ENCODE peak calls at places on chromosomes 11 and 22, in six cellular contexts. One of them, this sample, is unnamed. For H3K27me3, the result is how much of the 10 kb centered on the place peaks cover.

GRCh38 chr11:44978961-44979331 is 28.3 kb upstream of the TP53I11 start:
- DNase-seq in psoas muscle: no peak
- DNase-seq in stomach: peak
- DNase-seq in esophagus squamous epithelium: no peak
- DNase-seq in effector memory CD4-positive, alpha-beta T cell: no peak
- DNase-seq in neuronal stem cell: no peak
- DNase-seq in this sample: no peak

GRCh38 chr11:12482839-12483238 is 105.5 kb downstream of the PARVA start:
- DNase-seq in psoas muscle: no peak
- DNase-seq in stomach: no peak
- DNase-seq in esophagus squamous epithelium: no peak
- DNase-seq in effector memory CD4-positive, alpha-beta T cell: no peak
- DNase-seq in neuronal stem cell: no peak
- DNase-seq in this sample: no peak

GRCh38 chr11:60165538-60165937 is 17.3 kb downstream of the MS4A6A start:
- DNase-seq in psoas muscle: no peak
- DNase-seq in stomach: no peak
- DNase-seq in esophagus squamous epithelium: no peak
- DNase-seq in effector memory CD4-positive, alpha-beta T cell: no peak
- DNase-seq in neuronal stem cell: no peak
- DNase-seq in this sample: no peak

GRCh38 chr22:26395926-26396325 is 33.1 kb upstream of the ASPHD2 start:
- DNase-seq in psoas muscle: no peak
- DNase-seq in stomach: no peak
- DNase-seq in esophagus squamous epithelium: no peak
- DNase-seq in effector memory CD4-positive, alpha-beta T cell: no peak
- DNase-seq in neuronal stem cell: no peak
- DNase-seq in this sample: no peak

GRCh38 chr11:113397821-113398220 is 10.2 kb downstream of the ANKK1 start:
- DNase-seq in psoas muscle: no peak
- DNase-seq in stomach: no peak
- DNase-seq in esophagus squamous epithelium: no peak
- DNase-seq in effector memory CD4-positive, alpha-beta T cell: no peak
- DNase-seq in neuronal stem cell: no peak
- DNase-seq in this sample: no peak

GRCh38 chr11:46342237-46342636 is 5.0 kb upstream of the DGKZ start:
- DNase-seq in psoas muscle: no peak
- DNase-seq in stomach: no peak
- DNase-seq in esophagus squamous epithelium: no peak
- DNase-seq in effector memory CD4-positive, alpha-beta T cell: no peak
- DNase-seq in neuronal stem cell: no peak
- DNase-seq in this sample: no peak

GRCh38 chr11:73106347-73106746 is 35.8 kb downstream of the FCHSD2 start:
- DNase-seq in psoas muscle: no peak
- DNase-seq in stomach: no peak
- DNase-seq in esophagus squamous epithelium: no peak
- DNase-seq in effector memory CD4-positive, alpha-beta T cell: no peak
- DNase-seq in neuronal stem cell: no peak
- DNase-seq in this sample: no peak

GRCh38 chr11:12841946-12842630 is 167.0 kb upstream of the RASSF10 start:
- DNase-seq in psoas muscle: no peak
- DNase-seq in stomach: no peak
- DNase-seq in esophagus squamous epithelium: no peak
- DNase-seq in effector memory CD4-positive, alpha-beta T cell: no peak
- DNase-seq in neuronal stem cell: no peak
- DNase-seq in this sample: no peak

GRCh38 chr11:96259053-96259837 is 83.8 kb downstream of the MAML2 start:
- DNase-seq in psoas muscle: no peak
- DNase-seq in stomach: no peak
- DNase-seq in esophagus squamous epithelium: no peak
- DNase-seq in effector memory CD4-positive, alpha-beta T cell: no peak
- DNase-seq in neuronal stem cell: no peak
- DNase-seq in this sample: no peak

GRCh38 chr11:93209476-93209875 is 11.7 kb upstream of the SLC36A4 start:
- DNase-seq in psoas muscle: no peak
- DNase-seq in stomach: no peak
- DNase-seq in esophagus squamous epithelium: no peak
- DNase-seq in effector memory CD4-positive, alpha-beta T cell: no peak
- DNase-seq in neuronal stem cell: no peak
- DNase-seq in this sample: no peak

GRCh38 chr11:8871283-8871775 is 39.7 kb upstream of the AKIP1 start:
- DNase-seq in psoas muscle: peak
- DNase-seq in stomach: peak
- DNase-seq in esophagus squamous epithelium: peak
- DNase-seq in effector memory CD4-positive, alpha-beta T cell: no peak
- DNase-seq in neuronal stem cell: peak
- DNase-seq in this sample: peak

GRCh38 chr11:87443707-87444106 is 406.0 kb downstream of the TMEM135 start:
- DNase-seq in psoas muscle: no peak
- DNase-seq in stomach: no peak
- DNase-seq in esophagus squamous epithelium: no peak
- DNase-seq in effector memory CD4-positive, alpha-beta T cell: no peak
- DNase-seq in neuronal stem cell: no peak
- DNase-seq in this sample: no peak

GRCh38 chr11:120184946-120185677 is 25.7 kb upstream of the OAF start:
- DNase-seq in psoas muscle: peak
- DNase-seq in stomach: peak
- DNase-seq in esophagus squamous epithelium: no peak
- DNase-seq in effector memory CD4-positive, alpha-beta T cell: no peak
- DNase-seq in neuronal stem cell: no peak
- DNase-seq in this sample: no peak
- H3K27me3 ChIP-seq in psoas muscle: under half
- H3K27me3 ChIP-seq in stomach: under half
- H3K27me3 ChIP-seq in esophagus squamous epithelium: under half
- H3K27me3 ChIP-seq in effector memory CD4-positive, alpha-beta T cell: under half
- H3K27me3 ChIP-seq in neuronal stem cell: under half
- H3K27me3 ChIP-seq in this sample: under half

DNA sequence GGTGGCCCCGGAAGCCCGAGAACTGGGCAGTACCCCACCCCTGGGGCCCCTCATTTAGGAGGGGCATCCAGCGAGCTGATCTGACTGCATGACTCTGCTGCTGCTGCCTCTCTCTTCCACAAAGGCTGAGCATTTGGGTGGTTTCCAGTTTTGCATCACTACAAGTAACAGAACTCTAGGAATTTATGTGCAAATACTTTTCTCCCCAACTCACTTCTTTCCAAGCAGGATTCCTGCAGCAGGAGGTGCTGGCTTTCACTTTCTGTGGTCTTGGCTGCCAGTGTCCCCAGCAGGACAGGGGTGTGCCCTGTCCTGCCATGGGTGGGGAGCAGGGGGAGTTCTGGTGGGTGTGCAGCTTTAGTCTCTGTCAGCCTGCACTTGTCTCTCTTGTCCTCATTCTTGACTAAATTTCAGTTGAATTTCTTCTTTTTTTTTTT is 21.2 kb downstream of the UPB1 start:
- DNase-seq in psoas muscle: peak
- DNase-seq in stomach: no peak
- DNase-seq in esophagus squamous epithelium: no peak
- DNase-seq in effector memory CD4-positive, alpha-beta T cell: no peak
- DNase-seq in neuronal stem cell: no peak
- DNase-seq in this sample: no peak
- H3K27me3 ChIP-seq in psoas muscle: under half
- H3K27me3 ChIP-seq in stomach: under half
- H3K27me3 ChIP-seq in esophagus squamous epithelium: under half
- H3K27me3 ChIP-seq in effector memory CD4-positive, alpha-beta T cell: under half
- H3K27me3 ChIP-seq in neuronal stem cell: under half
- H3K27me3 ChIP-seq in this sample: under half

GRCh38 chr11:130426223-130427048 is 2.0 kb downstream of the ADAMTS8 start:
- DNase-seq in psoas muscle: no peak
- DNase-seq in stomach: no peak
- DNase-seq in esophagus squamous epithelium: no peak
- DNase-seq in effector memory CD4-positive, alpha-beta T cell: no peak
- DNase-seq in neuronal stem cell: no peak
- DNase-seq in this sample: no peak
- H3K27me3 ChIP-seq in psoas muscle: under half
- H3K27me3 ChIP-seq in stomach: half or more
- H3K27me3 ChIP-seq in esophagus squamous epithelium: under half
- H3K27me3 ChIP-seq in effector memory CD4-positive, alpha-beta T cell: under half
- H3K27me3 ChIP-seq in neuronal stem cell: under half
- H3K27me3 ChIP-seq in this sample: under half

GRCh38 chr22:22433770-22434169 is 74.8 kb downstream of the ZNF280B start:
- DNase-seq in psoas muscle: no peak
- DNase-seq in stomach: no peak
- DNase-seq in esophagus squamous epithelium: no peak
- DNase-seq in effector memory CD4-positive, alpha-beta T cell: no peak
- DNase-seq in neuronal stem cell: no peak
- DNase-seq in this sample: no peak
- H3K27me3 ChIP-seq in psoas muscle: under half
- H3K27me3 ChIP-seq in stomach: under half
- H3K27me3 ChIP-seq in esophagus squamous epithelium: under half
- H3K27me3 ChIP-seq in effector memory CD4-positive, alpha-beta T cell: under half
- H3K27me3 ChIP-seq in neuronal stem cell: under half
- H3K27me3 ChIP-seq in this sample: under half

GRCh38 chr11:128690746-128691091 is 3.2 kb upstream of the FLI1 start:
- DNase-seq in psoas muscle: no peak
- DNase-seq in stomach: no peak
- DNase-seq in esophagus squamous epithelium: no peak
- DNase-seq in effector memory CD4-positive, alpha-beta T cell: no peak
- DNase-seq in neuronal stem cell: no peak
- DNase-seq in this sample: no peak
- H3K27me3 ChIP-seq in psoas muscle: under half
- H3K27me3 ChIP-seq in stomach: half or more
- H3K27me3 ChIP-seq in esophagus squamous epithelium: under half
- H3K27me3 ChIP-seq in effector memory CD4-positive, alpha-beta T cell: under half
- H3K27me3 ChIP-seq in neuronal stem cell: half or more
- H3K27me3 ChIP-seq in this sample: under half

DNA sequence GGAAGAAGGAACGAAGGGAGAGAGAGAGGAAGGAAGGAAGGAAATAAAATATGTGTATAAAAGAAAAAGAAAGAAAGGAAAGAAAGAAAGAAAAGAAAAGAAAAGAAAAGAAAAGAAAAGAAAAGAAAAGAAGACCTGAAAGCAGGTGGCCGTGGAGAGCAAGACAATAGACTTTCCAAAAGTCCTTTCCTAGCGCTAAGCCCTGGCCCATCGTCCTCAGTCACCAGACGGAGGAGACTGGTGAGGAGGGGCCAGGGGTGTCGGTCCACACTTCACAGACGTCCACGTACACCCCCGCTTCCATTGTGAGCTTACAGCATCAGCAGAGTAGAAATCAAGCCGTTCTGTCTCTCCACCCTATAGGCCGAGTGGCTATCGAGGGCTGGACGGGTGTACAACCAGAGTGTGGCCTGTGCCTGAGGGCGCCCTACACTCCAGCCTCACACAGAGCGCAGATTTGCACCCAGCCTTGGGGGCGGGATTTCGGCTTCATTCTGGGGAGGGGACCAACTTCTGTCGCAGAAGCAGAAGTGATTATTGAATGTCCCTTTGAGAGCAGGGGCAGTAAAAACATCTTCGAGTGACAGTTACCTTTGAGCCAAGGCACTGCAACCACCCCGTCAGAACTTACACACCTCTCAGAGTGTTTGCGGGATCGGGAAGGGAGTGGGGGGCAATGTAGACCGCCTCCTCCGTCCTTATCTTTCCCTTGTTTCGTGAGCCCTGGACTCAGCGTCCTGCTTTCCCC is 2.0 kb upstream of the BSX start:
- DNase-seq in psoas muscle: no peak
- DNase-seq in stomach: no peak
- DNase-seq in esophagus squamous epithelium: no peak
- DNase-seq in effector memory CD4-positive, alpha-beta T cell: no peak
- DNase-seq in neuronal stem cell: no peak
- DNase-seq in this sample: no peak
- H3K27me3 ChIP-seq in psoas muscle: under half
- H3K27me3 ChIP-seq in stomach: half or more
- H3K27me3 ChIP-seq in esophagus squamous epithelium: under half
- H3K27me3 ChIP-seq in effector memory CD4-positive, alpha-beta T cell: half or more
- H3K27me3 ChIP-seq in neuronal stem cell: under half
- H3K27me3 ChIP-seq in this sample: under half

DNA sequence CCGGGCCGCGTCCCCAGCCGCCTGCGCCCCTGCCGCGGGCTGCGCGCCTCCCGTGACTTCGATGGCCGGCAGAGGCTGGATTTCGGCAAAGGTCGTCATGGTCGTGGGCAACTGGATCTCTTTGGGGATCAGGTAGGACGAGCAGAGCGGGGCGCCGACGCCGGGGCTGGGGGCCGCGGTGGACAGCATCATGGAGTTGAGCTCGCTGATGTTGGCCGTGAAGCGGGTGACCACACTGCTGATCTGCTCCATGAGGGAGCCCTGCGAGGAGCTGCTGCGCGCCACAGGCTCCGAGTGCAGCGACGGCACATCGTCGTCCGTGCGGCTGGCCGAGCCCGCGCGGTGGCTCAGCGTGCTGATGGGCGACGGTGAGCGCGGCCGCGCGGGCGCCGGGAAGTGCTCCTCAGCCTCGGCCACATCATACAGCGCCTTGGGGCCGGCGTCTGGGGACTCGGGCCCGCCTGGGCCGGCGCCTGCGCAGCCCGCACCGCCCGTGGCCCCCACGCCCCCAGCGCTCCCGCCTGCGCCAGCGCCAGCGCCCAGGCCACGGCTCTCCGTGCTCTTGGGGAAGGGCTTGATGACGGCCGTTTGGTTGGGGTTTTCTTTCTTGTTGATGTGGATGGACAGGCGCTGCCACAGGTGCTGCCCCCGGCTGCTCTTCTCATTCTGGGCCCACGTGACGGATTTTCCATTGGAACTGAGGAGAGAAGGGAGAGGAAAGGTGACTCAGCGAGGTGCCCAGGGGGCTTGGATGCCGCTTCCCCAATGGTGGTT is 171.5 kb upstream of the CTSC start:
- DNase-seq in psoas muscle: peak
- DNase-seq in stomach: no peak
- DNase-seq in esophagus squamous epithelium: no peak
- DNase-seq in effector memory CD4-positive, alpha-beta T cell: no peak
- DNase-seq in neuronal stem cell: no peak
- DNase-seq in this sample: peak
- H3K27me3 ChIP-seq in psoas muscle: under half
- H3K27me3 ChIP-seq in stomach: under half
- H3K27me3 ChIP-seq in esophagus squamous epithelium: under half
- H3K27me3 ChIP-seq in effector memory CD4-positive, alpha-beta T cell: under half
- H3K27me3 ChIP-seq in neuronal stem cell: under half
- H3K27me3 ChIP-seq in this sample: under half

This sample was measured in aorta.